ENCODE peak calls at places on chromosomes 5 and 9, in nine cellular contexts. O is AG09319; I is sigmoid colon; L is spleen; H is BJ; K is WERI-Rb-1; A is CD8-positive, alpha-beta T cell; Y is body of pancreas; E is A549. F is an unnamed sample.

GRCh38 chr5:62011072-62011664 is 294.8 kb upstream of the KIF2A start:
- DNase-seq in O (no peak), I (no peak), L (no peak), H (no peak), K (no peak), A (no peak), Y (no peak), E (no peak), F (no peak)

GRCh38 chr5:126450388-126450787 is 27.2 kb downstream of the GRAMD2B start:
- DNase-seq in O (no peak), I (no peak), L (no peak), H (no peak), K (no peak), A (peak), Y (no peak), E (no peak), F (no peak)

GRCh38 chr5:82985763-82986162 is 91.4 kb downstream of the TMEM167A start:
- DNase-seq in O (no peak), I (no peak), L (no peak), H (no peak), K (no peak), A (no peak), Y (no peak), E (no peak), F (no peak)

GRCh38 chr5:136249678-136250266 is 56.8 kb upstream of the SMIM32 start:
- DNase-seq in O (peak), I (no peak), L (no peak), H (peak), K (peak), A (no peak), Y (peak), E (peak), F (no peak)

GRCh38 chr5:55547792-55548191 is 13.0 kb upstream of the PLPP1 start:
- DNase-seq in O (no peak), I (no peak), L (no peak), H (no peak), K (no peak), A (no peak), Y (no peak), E (no peak), F (no peak)

GRCh38 chr9:95516736-95517558 is at the start of gene PTCH1:
- DNase-seq in O (no peak), I (peak), L (no peak), H (no peak), K (peak), A (peak), Y (peak), E (peak), F (no peak)

GRCh38 chr9:92455217-92455616 is 27.1 kb downstream of the ASPN start:
- DNase-seq in O (no peak), I (no peak), L (no peak), H (no peak), K (no peak), A (no peak), Y (no peak), E (peak), F (no peak)

GRCh38 chr5:165673499-165673898 is 2168.1 kb downstream of the MAT2B start:
- DNase-seq in O (no peak), I (no peak), L (no peak), H (no peak), K (no peak), A (no peak), Y (no peak), E (no peak), F (no peak)

GRCh38 chr5:132475531-132475930 is 15.0 kb downstream of the IRF1 start:
- DNase-seq in O (no peak), I (peak), L (peak), H (no peak), K (no peak), A (no peak), Y (no peak), E (no peak), F (peak)

GRCh38 chr9:69392826-69393225 is 67.8 kb downstream of the ENTREP1 start:
- DNase-seq in O (no peak), I (no peak), L (no peak), H (no peak), K (no peak), A (no peak), Y (no peak), E (no peak), F (no peak)

GRCh38 chr9:87127543-87127942 is 180.2 kb upstream of the GAS1 start:
- DNase-seq in O (no peak), I (no peak), L (no peak), H (no peak), K (no peak), A (no peak), Y (no peak), E (no peak), F (no peak)

GRCh38 chr9:115135786-115136185 is 17.8 kb upstream of the TNC start:
- DNase-seq in O (no peak), I (peak), L (no peak), H (no peak), K (no peak), A (no peak), Y (no peak), E (no peak), F (no peak)

GRCh38 chr9:726005-726404 is 115.5 kb upstream of the DMRT1 start:
- DNase-seq in O (no peak), I (peak), L (no peak), H (no peak), K (no peak), A (no peak), Y (no peak), E (no peak), F (no peak)

GRCh38 chr9:135555910-135556309 is 5.6 kb upstream of the PAEP start:
- DNase-seq in O (no peak), I (no peak), L (peak), H (no peak), K (no peak), A (no peak), Y (no peak), E (no peak), F (no peak)

GRCh38 chr5:158621381-158621780 is 478.3 kb downstream of the EBF1 start:
- DNase-seq in O (peak), I (no peak), L (no peak), H (no peak), K (no peak), A (no peak), Y (no peak), E (no peak), F (no peak)

GRCh38 chr9:110895141-110895912 is 142.9 kb downstream of the LPAR1 start:
- DNase-seq in O (no peak), I (peak), L (no peak), H (no peak), K (no peak), A (no peak), Y (no peak), E (no peak), F (no peak)

GRCh38 chr9:22244141-22245011 is 202.2 kb upstream of the DMRTA1 start:
- DNase-seq in O (peak), I (no peak), L (peak), H (no peak), K (peak), A (no peak), Y (peak), E (peak), F (no peak)

GRCh38 chr5:103340717-103341397 is 82.3 kb downstream of the MACIR start:
- DNase-seq in O (no peak), I (no peak), L (no peak), H (no peak), K (no peak), A (no peak), Y (no peak), E (no peak), F (no peak)

GRCh38 chr9:27453860-27454553 is 70.1 kb upstream of the IFNK start:
- DNase-seq in O (no peak), I (no peak), L (no peak), H (no peak), K (no peak), A (no peak), Y (no peak), E (no peak), F (no peak)

GRCh38 chr5:139634541-139634940 is 13.6 kb upstream of the CXXC5 start:
- DNase-seq in O (no peak), I (peak), L (peak), H (no peak), K (no peak), A (no peak), Y (no peak), E (no peak), F (no peak)

GRCh38 chr5:121031487-121031886 is 567.4 kb downstream of the PRR16 start:
- DNase-seq in O (peak), I (no peak), L (no peak), H (no peak), K (no peak), A (no peak), Y (no peak), E (no peak), F (no peak)

GRCh38 chr5:124795829-124796228 is 49.4 kb upstream of the ZNF608 start:
- DNase-seq in O (no peak), I (no peak), L (no peak), H (no peak), K (no peak), A (no peak), Y (no peak), E (no peak), F (no peak)

GRCh38 chr9:114157516-114158176 is 2.3 kb downstream of the COL27A1 start:
- DNase-seq in O (no peak), I (no peak), L (no peak), H (no peak), K (no peak), A (no peak), Y (no peak), E (no peak), F (no peak)

GRCh38 chr9:126334626-126335621 is 8.3 kb downstream of the MVB12B start:
- DNase-seq in O (no peak), I (no peak), L (no peak), H (no peak), K (no peak), A (no peak), Y (no peak), E (peak), F (no peak)

GRCh38 chr5:20556364-20556763 is 568.4 kb upstream of the CDH18 start:
- DNase-seq in O (no peak), I (no peak), L (no peak), H (no peak), K (no peak), A (no peak), Y (no peak), E (peak), F (no peak)

DNA sequence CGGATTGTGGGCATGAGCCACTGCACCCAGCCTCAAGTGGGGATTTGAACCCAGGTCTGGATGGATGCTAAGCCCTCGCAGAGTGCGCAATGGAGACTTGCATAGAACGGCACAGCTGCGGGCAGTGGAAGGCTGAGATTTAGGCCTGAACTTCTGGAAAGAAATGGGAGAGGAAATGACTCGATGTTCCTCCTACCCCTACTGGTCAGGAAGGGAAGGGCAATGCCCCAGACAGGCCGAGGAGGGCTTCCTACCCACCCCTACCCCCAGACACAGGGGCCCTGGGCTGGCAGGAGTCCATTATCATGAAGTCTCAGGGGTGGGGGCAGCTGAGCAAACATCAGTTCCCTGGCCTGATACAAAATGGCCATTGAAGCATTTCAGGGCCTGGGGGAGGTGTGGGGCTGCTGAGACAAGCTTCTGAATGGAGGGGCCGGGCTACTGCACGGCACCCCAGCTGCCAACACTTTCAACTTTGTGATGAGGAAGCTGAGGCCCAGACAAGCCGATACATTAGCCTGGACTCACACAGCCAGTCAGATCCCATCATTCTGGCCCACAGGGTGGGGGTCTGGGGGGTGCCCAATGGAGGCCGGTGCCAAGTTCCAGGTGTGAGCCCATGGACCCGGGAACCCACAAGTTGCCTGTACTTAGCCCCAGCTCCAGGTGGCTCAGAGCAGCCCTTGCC is 13.5 kb upstream of the WDR38 start:
- DNase-seq in O (no peak), I (no peak), L (no peak), H (no peak), K (peak), A (no peak), Y (no peak), E (peak), F (no peak)
- TF ChIP-seq CTCF in O (peak), I (no peak), L (no peak), H (peak), K (peak), A (peak), Y (peak), E (peak), F (peak)

DNA sequence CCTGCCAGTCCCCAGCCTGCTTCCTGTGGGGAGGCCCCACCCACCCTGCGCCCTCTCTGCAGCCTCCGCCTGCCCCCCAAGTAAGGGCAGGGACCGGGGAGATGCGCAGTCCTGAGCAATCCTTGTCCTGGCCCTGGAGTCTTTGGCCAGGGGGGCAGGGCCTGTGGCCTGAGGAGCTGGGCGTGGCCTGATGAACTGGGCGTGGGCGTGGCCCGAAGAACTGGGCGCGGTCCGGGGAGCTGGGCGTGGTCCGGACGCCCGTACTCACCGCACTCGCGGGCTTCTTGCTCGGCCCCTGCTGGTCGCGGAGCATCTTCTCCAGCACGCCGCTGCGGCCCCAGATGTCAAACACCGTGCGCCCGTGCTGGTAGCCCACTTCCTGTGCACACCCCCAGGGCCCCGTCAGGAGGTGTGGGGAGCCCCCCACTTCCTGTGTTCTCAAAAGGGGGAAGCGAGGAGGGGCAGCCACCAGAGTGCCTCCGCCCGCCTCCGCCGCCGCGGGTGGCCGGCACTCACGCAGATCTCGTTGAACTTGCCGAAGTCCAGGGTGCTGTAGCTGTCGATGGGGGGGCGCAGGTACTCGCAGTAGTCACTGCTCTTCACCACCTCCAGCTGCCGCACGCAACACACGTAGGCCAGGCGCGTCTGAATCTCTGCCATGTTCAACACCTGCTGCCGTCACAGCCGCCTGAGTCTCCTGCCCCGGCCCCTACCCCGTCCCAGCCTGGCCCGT is 2.7 kb upstream of the NSMF start:
- DNase-seq in O (no peak), I (peak), L (peak), H (no peak), K (no peak), A (peak), Y (no peak), E (peak), F (peak)
- TF ChIP-seq CTCF in O (no peak), I (no peak), L (no peak), H (no peak), K (no peak), A (no peak), Y (no peak), E (no peak), F (peak)

GRCh38 chr9:105841562-105841961 is 147.2 kb downstream of the TMEM38B start:
- DNase-seq in O (no peak), I (no peak), L (no peak), H (no peak), K (no peak), A (no peak), Y (no peak), E (no peak), F (no peak)

GRCh38 chr9:105846825-105847224 is 152.5 kb downstream of the TMEM38B start:
- DNase-seq in O (no peak), I (no peak), L (no peak), H (no peak), K (no peak), A (no peak), Y (no peak), E (no peak), F (no peak)

GRCh38 chr9:105837261-105837660 is 142.9 kb downstream of the TMEM38B start:
- DNase-seq in O (no peak), I (no peak), L (no peak), H (no peak), K (no peak), A (no peak), Y (no peak), E (no peak), F (no peak)

DNA sequence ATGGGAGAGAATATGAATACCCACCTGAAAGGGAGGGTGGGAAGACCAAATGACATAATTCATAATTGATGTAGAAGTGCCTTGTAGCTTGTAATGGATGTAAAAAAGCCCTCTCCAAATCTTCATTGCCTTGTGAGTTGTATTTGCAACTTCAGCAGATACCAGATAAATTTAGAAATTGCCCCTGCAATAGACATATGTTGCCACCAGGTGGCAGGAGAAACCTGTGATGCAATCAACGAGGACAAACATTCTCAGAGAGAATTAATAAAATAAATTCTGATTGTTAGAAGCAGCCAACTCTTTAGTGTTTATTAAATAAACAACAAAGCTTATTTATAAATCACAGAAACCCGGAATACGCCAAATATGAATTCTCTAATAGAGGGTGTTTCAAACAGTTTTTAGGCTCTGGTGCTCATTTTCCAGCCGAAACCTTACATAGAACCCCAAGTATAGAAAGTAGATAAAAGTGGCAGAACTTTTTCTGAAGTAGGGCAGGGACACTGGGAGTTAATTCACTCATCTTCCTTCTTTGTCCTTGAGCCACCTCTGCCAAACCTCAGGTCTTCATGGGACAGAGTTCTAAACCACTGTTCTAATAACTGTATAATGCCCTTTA is 147.8 kb downstream of the TMEM38B start:
- DNase-seq in O (peak), I (no peak), L (no peak), H (no peak), K (peak), A (no peak), Y (peak), E (peak), F (no peak)
- TF ChIP-seq CTCF in O (peak), I (no peak), L (peak), H (peak), K (peak), A (peak), Y (peak), E (peak), F (peak)

GRCh38 chr5:113682497-113683136 is 169.1 kb downstream of the YTHDC2 start:
- DNase-seq in O (no peak), I (no peak), L (no peak), H (no peak), K (no peak), A (no peak), Y (no peak), E (peak), F (no peak)
- TF ChIP-seq CTCF in O (no peak), I (no peak), L (no peak), H (peak), K (peak), A (no peak), Y (peak), E (no peak), F (no peak)

DNA sequence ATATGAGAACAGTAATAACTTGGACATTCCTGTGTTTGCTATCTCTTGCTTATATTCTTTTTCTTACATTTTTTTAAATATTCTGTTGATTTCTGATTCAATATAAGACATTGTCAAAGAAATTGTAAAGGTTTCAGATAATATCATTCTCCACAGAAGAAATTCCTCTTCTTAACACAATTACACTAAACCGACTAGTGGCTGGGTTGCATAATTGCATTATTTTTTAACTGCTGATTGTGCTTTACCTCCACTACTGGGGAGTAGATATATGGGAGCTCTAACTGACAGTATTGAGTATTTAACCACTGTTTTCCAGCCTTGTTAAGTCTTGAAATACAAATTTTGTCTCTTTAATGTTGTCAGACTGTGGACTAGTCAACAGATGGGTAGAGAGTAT is 723.8 kb upstream of the EDIL3 start:
- DNase-seq in O (no peak), I (no peak), L (no peak), H (no peak), K (no peak), A (no peak), Y (no peak), E (peak), F (no peak)
- TF ChIP-seq CTCF in O (no peak), I (no peak), L (no peak), H (no peak), K (no peak), A (no peak), Y (no peak), E (no peak), F (no peak)

GRCh38 chr5:10849278-10849677 is 88.2 kb upstream of the DAP start:
- DNase-seq in O (no peak), I (no peak), L (no peak), H (no peak), K (no peak), A (no peak), Y (no peak), E (peak), F (no peak)
- TF ChIP-seq CTCF in O (no peak), I (no peak), L (no peak), H (no peak), K (no peak), A (no peak), Y (no peak), E (no peak), F (no peak)

F was measured in CD14-positive monocyte.